ENCODE peak calls at places on chromosomes 11 and 22, in four cellular contexts. J is GF-D8, I is iPS-NIHi11, G is AG08396. D is an unnamed sample.

GRCh38 chr11:116310215-116310614 is 462.6 kb downstream of the BUD13 start:
- DNase-seq in J (no peak), I (no peak), G (no peak), D (no peak)

GRCh38 chr22:44845796-44846720 is 93.7 kb downstream of the ARHGAP8 start:
- DNase-seq in J (no peak), I (no peak), G (no peak), D (no peak)

GRCh38 chr11:28110108-28110838 is 2.1 kb downstream of the METTL15 start:
- DNase-seq in J (peak; percentile 6), I (peak; percentile 50), G (peak; percentile 63), D (peak; percentile 72)

GRCh38 chr11:46392421-46393230 is 1.1 kb upstream of the CHRM4 start:
- DNase-seq in J (no peak), I (peak; percentile 98), G (peak; percentile 97), D (peak; percentile 75)

GRCh38 chr11:60924110-60924905 is at the start of gene TMEM132A:
- DNase-seq in J (no peak), I (peak; percentile 98), G (peak; percentile 94), D (peak; percentile 42)

GRCh38 chr11:444397-445144 is 2.8 kb upstream of the ANO9 start:
- DNase-seq in J (no peak), I (peak; percentile 5), G (no peak), D (no peak)

GRCh38 chr11:78168539-78169477 is 19.6 kb downstream of the KCTD21 start:
- DNase-seq in J (no peak), I (no peak), G (peak; percentile 71), D (no peak)

GRCh38 chr11:118633319-118633690 is 25.9 kb downstream of the PHLDB1 start:
- DNase-seq in J (no peak), I (no peak), G (no peak), D (no peak)

GRCh38 chr11:44755553-44756505 is 29.1 kb downstream of the TSPAN18 start:
- DNase-seq in J (no peak), I (no peak), G (no peak), D (no peak)

GRCh38 chr11:1770061-1770460 is 6.3 kb upstream of the CTSD start:
- DNase-seq in J (no peak), I (no peak), G (no peak), D (no peak)

GRCh38 chr22:31504282-31504681 is 7.9 kb downstream of the SFI1 start:
- DNase-seq in J (no peak), I (no peak), G (peak; percentile 43), D (no peak)

GRCh38 chr11:46967962-46968361 is 31.4 kb downstream of the CSTPP1 start:
- DNase-seq in J (no peak), I (no peak), G (no peak), D (no peak)

GRCh38 chr11:125457814-125458343 is 38.2 kb downstream of the FEZ1 start:
- DNase-seq in J (no peak), I (peak; percentile 56), G (peak; percentile 87), D (no peak)

GRCh38 chr11:35267504-35267903 is 128.5 kb downstream of the CD44 start:
- DNase-seq in J (no peak), I (no peak), G (peak; percentile 48), D (no peak)

GRCh38 chr11:100923555-100923954 is 206.1 kb downstream of the PGR start:
- DNase-seq in J (no peak), I (no peak), G (no peak), D (no peak)

GRCh38 chr11:120121336-120121735 is 16.6 kb downstream of the TRIM29 start:
- DNase-seq in J (no peak), I (no peak), G (no peak), D (no peak)

GRCh38 chr11:120378474-120378873 is 42.3 kb downstream of the ARHGEF12 start:
- DNase-seq in J (no peak), I (no peak), G (no peak), D (no peak)

GRCh38 chr22:50260434-50260800 is 1.1 kb downstream of the MAPK12 start:
- DNase-seq in J (no peak), I (no peak), G (no peak), D (no peak)

GRCh38 chr11:47111318-47111804 is 65.3 kb downstream of the ARFGAP2 start:
- DNase-seq in J (no peak), I (no peak), G (no peak), D (no peak)

GRCh38 chr11:8033312-8033715 is 46.2 kb downstream of the EIF3F start:
- DNase-seq in J (no peak), I (peak; percentile 88), G (peak; percentile 91), D (peak; percentile 80)

GRCh38 chr11:34915136-34916013 is 804 bp downstream of the APIP start:
- DNase-seq in J (no peak), I (no peak), G (peak; percentile 32), D (peak; percentile 58)

GRCh38 chr11:68683086-68683951 is 1.0 kb upstream of the GAL start:
- DNase-seq in J (no peak), I (no peak), G (no peak), D (no peak)

GRCh38 chr11:1763336-1763795 is 361 bp downstream of the CTSD start:
- DNase-seq in J (no peak), I (no peak), G (no peak), D (no peak)

GRCh38 chr11:45321669-45322068 is 35.5 kb upstream of the SYT13 start:
- DNase-seq in J (no peak), I (no peak), G (no peak), D (no peak)

GRCh38 chr11:10490032-10490397 is 35.0 kb downstream of the AMPD3 start:
- DNase-seq in J (no peak), I (no peak), G (no peak), D (no peak)

GRCh38 chr22:25062378-25063095 is 110.0 kb downstream of the KIAA1671 start:
- DNase-seq in J (no peak), I (no peak), G (no peak), D (no peak)

GRCh38 chr22:19375435-19375834 is 56.1 kb downstream of the HIRA start:
- DNase-seq in J (no peak), I (no peak), G (no peak), D (no peak)

GRCh38 chr11:118620529-118621070 is 13.2 kb downstream of the PHLDB1 start:
- DNase-seq in J (no peak), I (no peak), G (no peak), D (no peak)